ENCODE peak calls at places on chromosome 4, in seven cellular contexts. One of them, this sample, is unnamed.
A peak's percentile ranks its signal among the peaks of the same experiment; 100 is the strongest.

GRCh38 chr4:150366487-150366999 is 215.4 kb upstream of the MAB21L2 start:
- DNase-seq in GM10248: peak; percentile 53
- DNase-seq in AG08396: no peak
- DNase-seq in A549: no peak
- DNase-seq in activated CD4-positive, alpha-beta T cell treated with anti-CD3 and anti-CD28 coated beads for 4 hours: no peak
- DNase-seq in LHCN-M2: no peak
- DNase-seq in left cardiac atrium: no peak
- DNase-seq in this sample: peak; percentile 3

GRCh38 chr4:19844436-19844835 is 407.3 kb upstream of the SLIT2 start:
- DNase-seq in GM10248: no peak
- DNase-seq in AG08396: no peak
- DNase-seq in A549: no peak
- DNase-seq in activated CD4-positive, alpha-beta T cell treated with anti-CD3 and anti-CD28 coated beads for 4 hours: no peak
- DNase-seq in LHCN-M2: no peak
- DNase-seq in left cardiac atrium: peak; percentile 34
- DNase-seq in this sample: no peak

GRCh38 chr4:145720656-145721055 is 40.7 kb downstream of the C4orf51 start:
- DNase-seq in GM10248: no peak
- DNase-seq in AG08396: no peak
- DNase-seq in A549: no peak
- DNase-seq in activated CD4-positive, alpha-beta T cell treated with anti-CD3 and anti-CD28 coated beads for 4 hours: no peak
- DNase-seq in LHCN-M2: no peak
- DNase-seq in left cardiac atrium: no peak
- DNase-seq in this sample: no peak

GRCh38 chr4:173415092-173415491 is 16.2 kb upstream of the SCRG1 start:
- DNase-seq in GM10248: no peak
- DNase-seq in AG08396: no peak
- DNase-seq in A549: no peak
- DNase-seq in activated CD4-positive, alpha-beta T cell treated with anti-CD3 and anti-CD28 coated beads for 4 hours: no peak
- DNase-seq in LHCN-M2: no peak
- DNase-seq in left cardiac atrium: no peak
- DNase-seq in this sample: no peak

GRCh38 chr4:158291334-158292055 is 81.2 kb downstream of the TMEM144 start:
- DNase-seq in GM10248: no peak
- DNase-seq in AG08396: no peak
- DNase-seq in A549: no peak
- DNase-seq in activated CD4-positive, alpha-beta T cell treated with anti-CD3 and anti-CD28 coated beads for 4 hours: no peak
- DNase-seq in LHCN-M2: no peak
- DNase-seq in left cardiac atrium: no peak
- DNase-seq in this sample: no peak

GRCh38 chr4:11069581-11069980 is 359.1 kb downstream of the HS3ST1 start:
- DNase-seq in GM10248: no peak
- DNase-seq in AG08396: no peak
- DNase-seq in A549: no peak
- DNase-seq in activated CD4-positive, alpha-beta T cell treated with anti-CD3 and anti-CD28 coated beads for 4 hours: no peak
- DNase-seq in LHCN-M2: no peak
- DNase-seq in left cardiac atrium: no peak
- DNase-seq in this sample: no peak

GRCh38 chr4:110361921-110362320 is 114.0 kb upstream of the ENPEP start:
- DNase-seq in GM10248: no peak
- DNase-seq in AG08396: no peak
- DNase-seq in A549: no peak
- DNase-seq in activated CD4-positive, alpha-beta T cell treated with anti-CD3 and anti-CD28 coated beads for 4 hours: no peak
- DNase-seq in LHCN-M2: peak; percentile 94
- DNase-seq in left cardiac atrium: no peak
- DNase-seq in this sample: no peak

GRCh38 chr4:147620315-147620714 is 3.1 kb downstream of the TMEM184C start:
- DNase-seq in GM10248: no peak
- DNase-seq in AG08396: no peak
- DNase-seq in A549: no peak
- DNase-seq in activated CD4-positive, alpha-beta T cell treated with anti-CD3 and anti-CD28 coated beads for 4 hours: no peak
- DNase-seq in LHCN-M2: no peak
- DNase-seq in left cardiac atrium: no peak
- DNase-seq in this sample: no peak

GRCh38 chr4:14315129-14315528 is 687.2 kb upstream of the CPEB2 start:
- DNase-seq in GM10248: no peak
- DNase-seq in AG08396: no peak
- DNase-seq in A549: no peak
- DNase-seq in activated CD4-positive, alpha-beta T cell treated with anti-CD3 and anti-CD28 coated beads for 4 hours: no peak
- DNase-seq in LHCN-M2: no peak
- DNase-seq in left cardiac atrium: no peak
- DNase-seq in this sample: no peak

GRCh38 chr4:67366341-67366861 is 178.9 kb downstream of the CENPC start:
- DNase-seq in GM10248: no peak
- DNase-seq in AG08396: no peak
- DNase-seq in A549: no peak
- DNase-seq in activated CD4-positive, alpha-beta T cell treated with anti-CD3 and anti-CD28 coated beads for 4 hours: no peak
- DNase-seq in LHCN-M2: peak; percentile 22
- DNase-seq in left cardiac atrium: no peak
- DNase-seq in this sample: no peak

GRCh38 chr4:73704314-73705055 is 35.9 kb upstream of the CXCL8 start:
- DNase-seq in GM10248: no peak
- DNase-seq in AG08396: peak; percentile 73
- DNase-seq in A549: peak; percentile 91
- DNase-seq in activated CD4-positive, alpha-beta T cell treated with anti-CD3 and anti-CD28 coated beads for 4 hours: no peak
- DNase-seq in LHCN-M2: peak; percentile 100
- DNase-seq in left cardiac atrium: peak; percentile 52
- DNase-seq in this sample: peak; percentile 66

GRCh38 chr4:155999743-156000142 is 46.1 kb upstream of the CTSO start:
- DNase-seq in GM10248: peak; percentile 12
- DNase-seq in AG08396: peak; percentile 3
- DNase-seq in A549: no peak
- DNase-seq in activated CD4-positive, alpha-beta T cell treated with anti-CD3 and anti-CD28 coated beads for 4 hours: no peak
- DNase-seq in LHCN-M2: no peak
- DNase-seq in left cardiac atrium: peak; percentile 25
- DNase-seq in this sample: no peak

GRCh38 chr4:75490155-75490554 is 24.0 kb downstream of the RCHY1 start:
- DNase-seq in GM10248: no peak
- DNase-seq in AG08396: no peak
- DNase-seq in A549: peak; percentile 31
- DNase-seq in activated CD4-positive, alpha-beta T cell treated with anti-CD3 and anti-CD28 coated beads for 4 hours: no peak
- DNase-seq in LHCN-M2: peak; percentile 43
- DNase-seq in left cardiac atrium: no peak
- DNase-seq in this sample: no peak

GRCh38 chr4:153428816-153429592 is 37.2 kb upstream of the TMEM131L start:
- DNase-seq in GM10248: no peak
- DNase-seq in AG08396: no peak
- DNase-seq in A549: no peak
- DNase-seq in activated CD4-positive, alpha-beta T cell treated with anti-CD3 and anti-CD28 coated beads for 4 hours: no peak
- DNase-seq in LHCN-M2: no peak
- DNase-seq in left cardiac atrium: no peak
- DNase-seq in this sample: no peak

GRCh38 chr4:165600959-165601674 is 222.3 kb downstream of the CPE start:
- DNase-seq in GM10248: no peak
- DNase-seq in AG08396: no peak
- DNase-seq in A549: no peak
- DNase-seq in activated CD4-positive, alpha-beta T cell treated with anti-CD3 and anti-CD28 coated beads for 4 hours: no peak
- DNase-seq in LHCN-M2: no peak
- DNase-seq in left cardiac atrium: no peak
- DNase-seq in this sample: no peak

GRCh38 chr4:114178392-114178791 is 198.9 kb upstream of the ARSJ start:
- DNase-seq in GM10248: no peak
- DNase-seq in AG08396: no peak
- DNase-seq in A549: no peak
- DNase-seq in activated CD4-positive, alpha-beta T cell treated with anti-CD3 and anti-CD28 coated beads for 4 hours: no peak
- DNase-seq in LHCN-M2: no peak
- DNase-seq in left cardiac atrium: no peak
- DNase-seq in this sample: no peak

GRCh38 chr4:4271912-4272311 is 18.0 kb downstream of the LYAR start:
- DNase-seq in GM10248: no peak
- DNase-seq in AG08396: no peak
- DNase-seq in A549: peak; percentile 12
- DNase-seq in activated CD4-positive, alpha-beta T cell treated with anti-CD3 and anti-CD28 coated beads for 4 hours: no peak
- DNase-seq in LHCN-M2: no peak
- DNase-seq in left cardiac atrium: peak; percentile 25
- DNase-seq in this sample: no peak

GRCh38 chr4:187633245-187633644 is 362.3 kb upstream of the ZFP42 start:
- DNase-seq in GM10248: no peak
- DNase-seq in AG08396: no peak
- DNase-seq in A549: no peak
- DNase-seq in activated CD4-positive, alpha-beta T cell treated with anti-CD3 and anti-CD28 coated beads for 4 hours: no peak
- DNase-seq in LHCN-M2: no peak
- DNase-seq in left cardiac atrium: no peak
- DNase-seq in this sample: no peak

GRCh38 chr4:7842384-7843279 is 97.0 kb downstream of the AFAP1 start:
- DNase-seq in GM10248: no peak
- DNase-seq in AG08396: peak; percentile 82
- DNase-seq in A549: peak; percentile 91
- DNase-seq in activated CD4-positive, alpha-beta T cell treated with anti-CD3 and anti-CD28 coated beads for 4 hours: no peak
- DNase-seq in LHCN-M2: peak; percentile 99
- DNase-seq in left cardiac atrium: peak; percentile 70
- DNase-seq in this sample: no peak

GRCh38 chr4:845233-845835 is 19.4 kb upstream of the CPLX1 start:
- DNase-seq in GM10248: no peak
- DNase-seq in AG08396: peak; percentile 72
- DNase-seq in A549: no peak
- DNase-seq in activated CD4-positive, alpha-beta T cell treated with anti-CD3 and anti-CD28 coated beads for 4 hours: no peak
- DNase-seq in LHCN-M2: peak; percentile 7
- DNase-seq in left cardiac atrium: peak; percentile 6
- DNase-seq in this sample: no peak

GRCh38 chr4:55183926-55184599 is 58.7 kb upstream of the KDR start:
- DNase-seq in GM10248: no peak
- DNase-seq in AG08396: peak; percentile 71
- DNase-seq in A549: peak; percentile 53
- DNase-seq in activated CD4-positive, alpha-beta T cell treated with anti-CD3 and anti-CD28 coated beads for 4 hours: no peak
- DNase-seq in LHCN-M2: peak; percentile 97
- DNase-seq in left cardiac atrium: peak; percentile 27
- DNase-seq in this sample: no peak

GRCh38 chr4:16627999-16628398 is 270.4 kb downstream of the LDB2 start:
- DNase-seq in GM10248: no peak
- DNase-seq in AG08396: peak; percentile 76
- DNase-seq in A549: no peak
- DNase-seq in activated CD4-positive, alpha-beta T cell treated with anti-CD3 and anti-CD28 coated beads for 4 hours: no peak
- DNase-seq in LHCN-M2: no peak
- DNase-seq in left cardiac atrium: no peak
- DNase-seq in this sample: no peak

GRCh38 chr4:72899214-72899613 is 170.3 kb downstream of the COX18 start:
- DNase-seq in GM10248: no peak
- DNase-seq in AG08396: no peak
- DNase-seq in A549: no peak
- DNase-seq in activated CD4-positive, alpha-beta T cell treated with anti-CD3 and anti-CD28 coated beads for 4 hours: no peak
- DNase-seq in LHCN-M2: no peak
- DNase-seq in left cardiac atrium: no peak
- DNase-seq in this sample: no peak

GRCh38 chr4:404006-404405 is 66.4 kb downstream of the ZNF141 start:
- DNase-seq in GM10248: no peak
- DNase-seq in AG08396: no peak
- DNase-seq in A549: no peak
- DNase-seq in activated CD4-positive, alpha-beta T cell treated with anti-CD3 and anti-CD28 coated beads for 4 hours: no peak
- DNase-seq in LHCN-M2: no peak
- DNase-seq in left cardiac atrium: no peak
- DNase-seq in this sample: no peak

GRCh38 chr4:176274441-176274840 is 5.4 kb upstream of the ASB5 start:
- DNase-seq in GM10248: no peak
- DNase-seq in AG08396: peak; percentile 25
- DNase-seq in A549: peak; percentile 8
- DNase-seq in activated CD4-positive, alpha-beta T cell treated with anti-CD3 and anti-CD28 coated beads for 4 hours: no peak
- DNase-seq in LHCN-M2: peak; percentile 89
- DNase-seq in left cardiac atrium: no peak
- DNase-seq in this sample: no peak

GRCh38 chr4:72302981-72303704 is 265.9 kb downstream of the ADAMTS3 start:
- DNase-seq in GM10248: peak; percentile 10
- DNase-seq in AG08396: peak; percentile 39
- DNase-seq in A549: peak; percentile 24
- DNase-seq in activated CD4-positive, alpha-beta T cell treated with anti-CD3 and anti-CD28 coated beads for 4 hours: peak; percentile 22
- DNase-seq in LHCN-M2: peak; percentile 38
- DNase-seq in left cardiac atrium: no peak
- DNase-seq in this sample: peak; percentile 42

GRCh38 chr4:77021614-77022089 is 54.1 kb downstream of the CCNI start:
- DNase-seq in GM10248: no peak
- DNase-seq in AG08396: peak; percentile 57
- DNase-seq in A549: no peak
- DNase-seq in activated CD4-positive, alpha-beta T cell treated with anti-CD3 and anti-CD28 coated beads for 4 hours: no peak
- DNase-seq in LHCN-M2: no peak
- DNase-seq in left cardiac atrium: no peak
- DNase-seq in this sample: no peak

GRCh38 chr4:11119474-11119873 is 309.2 kb downstream of the HS3ST1 start:
- DNase-seq in GM10248: no peak
- DNase-seq in AG08396: no peak
- DNase-seq in A549: no peak
- DNase-seq in activated CD4-positive, alpha-beta T cell treated with anti-CD3 and anti-CD28 coated beads for 4 hours: no peak
- DNase-seq in LHCN-M2: no peak
- DNase-seq in left cardiac atrium: no peak
- DNase-seq in this sample: no peak

GRCh38 chr4:165383757-165384156 is 4.9 kb downstream of the CPE start:
- DNase-seq in GM10248: no peak
- DNase-seq in AG08396: no peak
- DNase-seq in A549: no peak
- DNase-seq in activated CD4-positive, alpha-beta T cell treated with anti-CD3 and anti-CD28 coated beads for 4 hours: no peak
- DNase-seq in LHCN-M2: peak; percentile 10
- DNase-seq in left cardiac atrium: no peak
- DNase-seq in this sample: no peak

GRCh38 chr4:4856071-4857000 is 3.1 kb upstream of the MSX1 start:
- DNase-seq in GM10248: no peak
- DNase-seq in AG08396: peak; percentile 46
- DNase-seq in A549: no peak
- DNase-seq in activated CD4-positive, alpha-beta T cell treated with anti-CD3 and anti-CD28 coated beads for 4 hours: no peak
- DNase-seq in LHCN-M2: peak; percentile 27
- DNase-seq in left cardiac atrium: no peak
- DNase-seq in this sample: no peak

GRCh38 chr4:168183717-168184571 is 91.6 kb downstream of the ANXA10 start:
- DNase-seq in GM10248: peak; percentile 41
- DNase-seq in AG08396: peak; percentile 17
- DNase-seq in A549: peak; percentile 44
- DNase-seq in activated CD4-positive, alpha-beta T cell treated with anti-CD3 and anti-CD28 coated beads for 4 hours: no peak
- DNase-seq in LHCN-M2: peak; percentile 57
- DNase-seq in left cardiac atrium: no peak
- DNase-seq in this sample: no peak

GRCh38 chr4:76192221-76192620 is 21.4 kb downstream of the SCARB2 start:
- DNase-seq in GM10248: no peak
- DNase-seq in AG08396: no peak
- DNase-seq in A549: no peak
- DNase-seq in activated CD4-positive, alpha-beta T cell treated with anti-CD3 and anti-CD28 coated beads for 4 hours: no peak
- DNase-seq in LHCN-M2: no peak
- DNase-seq in left cardiac atrium: no peak
- DNase-seq in this sample: no peak

GRCh38 chr4:3516836-3517730 is 15.1 kb downstream of the LRPAP1 start:
- DNase-seq in GM10248: no peak
- DNase-seq in AG08396: no peak
- DNase-seq in A549: no peak
- DNase-seq in activated CD4-positive, alpha-beta T cell treated with anti-CD3 and anti-CD28 coated beads for 4 hours: no peak
- DNase-seq in LHCN-M2: no peak
- DNase-seq in left cardiac atrium: peak; percentile 15
- DNase-seq in this sample: no peak

This sample was measured in thyroid gland.